ENCODE peak calls at places on chromosome 12, in five cellular contexts. Q, J, H, N and P are unnamed samples.
A peak's percentile ranks its signal among the peaks of the same experiment; 100 is the strongest.

GRCh38 chr12:81143057-81143456 is 65.2 kb downstream of the ACSS3 start:
- DNase-seq in J (no peak), Q (no peak), H (no peak), N (no peak), P (no peak)

GRCh38 chr12:13032164-13032563 is 12.0 kb upstream of the FAM234B start:
- DNase-seq in H (no peak), J (no peak), Q (no peak), N (no peak), P (no peak)

GRCh38 chr12:52205584-52206308 is 13.9 kb upstream of the KRT80 start:
- DNase-seq in H (no peak), J (no peak), N (no peak), Q (no peak), P (peak; percentile 1)

GRCh38 chr12:20578142-20578541 is 117.0 kb upstream of the SLCO1C1 start:
- DNase-seq in J (no peak), Q (no peak), N (no peak), H (no peak), P (no peak)

GRCh38 chr12:48978291-48978740 is at the start of gene WNT1:
- DNase-seq in J (no peak), Q (no peak), H (no peak), N (no peak), P (peak; percentile 24)

GRCh38 chr12:15996254-15996653 is 85.1 kb downstream of the DERA start:
- DNase-seq in H (no peak), J (peak; percentile 55), Q (no peak), N (peak; percentile 50), P (peak; percentile 25)

GRCh38 chr12:31890295-31891285 is 68.6 kb upstream of the RESF1 start:
- DNase-seq in Q (no peak), J (no peak), N (no peak), H (peak; percentile 64), P (no peak)

GRCh38 chr12:65740506-65740872 is 83.8 kb upstream of the HMGA2 start:
- DNase-seq in J (no peak), N (no peak), H (no peak), Q (no peak), P (no peak)

GRCh38 chr12:105341010-105341409 is 10.5 kb downstream of the C12orf75 start:
- DNase-seq in Q (no peak), J (no peak), H (no peak), N (no peak), P (no peak)

GRCh38 chr12:57223191-57224165 is 6.0 kb upstream of the SHMT2 start:
- DNase-seq in N (no peak), J (no peak), H (no peak), Q (no peak), P (no peak)

GRCh38 chr12:125525879-125526278 is 460.6 kb downstream of the AACS start:
- DNase-seq in Q (no peak), N (no peak), J (no peak), H (no peak), P (no peak)

GRCh38 chr12:85575115-85576096 is 260.8 kb downstream of the RASSF9 start:
- DNase-seq in J (peak; percentile 86), Q (no peak), H (peak; percentile 55), N (peak; percentile 71), P (peak; percentile 51)

GRCh38 chr12:81208193-81208946 is 130.5 kb downstream of the ACSS3 start:
- DNase-seq in N (no peak), H (no peak), Q (no peak), J (peak; percentile 65), P (peak; percentile 36)

GRCh38 chr12:95083938-95084337 is 10.5 kb upstream of the NR2C1 start:
- DNase-seq in H (no peak), Q (no peak), J (no peak), N (peak; percentile 30), P (no peak)

GRCh38 chr12:52865090-52865944 is 16.5 kb upstream of the KRT78 start:
- DNase-seq in Q (no peak), J (peak; percentile 77), H (peak; percentile 25), N (peak; percentile 93), P (peak; percentile 74)

GRCh38 chr12:65938807-65939206 is 114.5 kb downstream of the HMGA2 start:
- DNase-seq in H (no peak), Q (no peak), J (no peak), N (no peak), P (no peak)

GRCh38 chr12:75960086-75960910 is 71.3 kb downstream of the PHLDA1 start:
- DNase-seq in Q (no peak), H (peak; percentile 93), J (no peak), N (peak; percentile 89), P (no peak)

DNA sequence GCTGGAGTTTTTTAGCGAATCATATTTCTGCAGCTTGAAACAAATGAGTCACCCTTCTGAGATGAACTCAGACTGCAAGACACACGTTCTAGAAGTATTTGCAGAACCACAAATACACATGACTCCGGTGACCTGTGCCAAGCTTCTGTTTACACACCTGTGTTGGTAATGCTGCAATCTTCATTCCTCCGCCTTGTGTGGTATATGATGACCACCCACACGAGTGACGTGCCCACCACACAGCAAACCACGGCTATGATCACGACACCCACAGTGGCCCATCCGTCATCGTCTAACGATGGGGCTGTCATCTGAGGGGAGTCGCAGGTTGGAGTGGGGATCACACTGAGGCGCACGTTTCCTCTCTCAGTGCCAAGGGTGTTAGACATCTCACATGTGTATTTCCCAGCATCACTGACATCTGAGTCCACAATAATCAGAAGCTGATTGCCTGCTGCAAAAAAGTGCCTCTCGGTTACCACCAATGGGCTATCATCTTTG is 43.0 kb downstream of the LRIG3 start:
- DNase-seq in Q (no peak), H (no peak), N (no peak), J (no peak), P (no peak)
- H3K4me1 ChIP-seq in Q (peaks cover 20% of the 10 kb centered on the region), H (no peaks in the 10 kb centered on the region), N (peaks cover 2% of the 10 kb centered on the region), J (peaks cover 5% of the 10 kb centered on the region), P (no peaks in the 10 kb centered on the region)

GRCh38 chr12:28574746-28575592 is 384.7 kb downstream of the CCDC91 start:
- DNase-seq in Q (no peak), H (no peak), N (no peak), J (no peak), P (no peak)
- H3K4me1 ChIP-seq in Q (no peaks in the 10 kb centered on the region), H (no peaks in the 10 kb centered on the region), N (no peaks in the 10 kb centered on the region), J (no peaks in the 10 kb centered on the region), P (no peaks in the 10 kb centered on the region)

GRCh38 chr12:96356831-96357230 is 43.4 kb downstream of the CDK17 start:
- DNase-seq in J (no peak), H (no peak), N (no peak), Q (no peak), P (no peak)

GRCh38 chr12:96354844-96355534 is 45.2 kb downstream of the CDK17 start:
- DNase-seq in H (no peak), Q (no peak), J (no peak), N (no peak), P (no peak)

GRCh38 chr12:96361074-96361473 is 39.2 kb downstream of the CDK17 start:
- DNase-seq in Q (no peak), J (no peak), H (no peak), N (peak; percentile 10), P (no peak)

GRCh38 chr12:96360550-96360949 is 39.7 kb downstream of the CDK17 start:
- DNase-seq in H (no peak), Q (no peak), J (no peak), N (no peak), P (no peak)

DNA sequence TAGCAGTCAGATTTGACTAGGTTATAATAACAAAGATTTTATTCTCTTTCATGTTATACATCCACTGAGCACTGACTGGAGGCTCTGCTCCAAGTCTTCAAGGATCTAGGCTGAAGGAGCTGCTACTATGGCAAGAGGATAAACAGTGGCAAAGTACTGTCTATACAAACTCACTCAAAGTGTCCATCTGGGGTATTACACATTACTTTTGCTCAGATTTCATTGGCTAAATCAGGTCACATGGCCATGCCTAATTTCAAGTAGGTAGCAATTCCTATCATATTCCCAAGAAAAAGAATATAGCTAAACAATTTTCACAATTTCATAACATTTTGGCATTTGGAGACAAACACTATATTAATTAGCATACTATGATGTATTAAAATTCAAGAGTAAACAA is 40.9 kb downstream of the CDK17 start:
- DNase-seq in H (no peak), N (no peak), Q (no peak), J (no peak), P (no peak)
- H3K4me1 ChIP-seq in H (peaks cover 8% of the 10 kb centered on the region), N (peaks cover 6% of the 10 kb centered on the region), Q (peaks cover 5% of the 10 kb centered on the region), J (peaks cover 31% of the 10 kb centered on the region), P (no peaks in the 10 kb centered on the region)

DNA sequence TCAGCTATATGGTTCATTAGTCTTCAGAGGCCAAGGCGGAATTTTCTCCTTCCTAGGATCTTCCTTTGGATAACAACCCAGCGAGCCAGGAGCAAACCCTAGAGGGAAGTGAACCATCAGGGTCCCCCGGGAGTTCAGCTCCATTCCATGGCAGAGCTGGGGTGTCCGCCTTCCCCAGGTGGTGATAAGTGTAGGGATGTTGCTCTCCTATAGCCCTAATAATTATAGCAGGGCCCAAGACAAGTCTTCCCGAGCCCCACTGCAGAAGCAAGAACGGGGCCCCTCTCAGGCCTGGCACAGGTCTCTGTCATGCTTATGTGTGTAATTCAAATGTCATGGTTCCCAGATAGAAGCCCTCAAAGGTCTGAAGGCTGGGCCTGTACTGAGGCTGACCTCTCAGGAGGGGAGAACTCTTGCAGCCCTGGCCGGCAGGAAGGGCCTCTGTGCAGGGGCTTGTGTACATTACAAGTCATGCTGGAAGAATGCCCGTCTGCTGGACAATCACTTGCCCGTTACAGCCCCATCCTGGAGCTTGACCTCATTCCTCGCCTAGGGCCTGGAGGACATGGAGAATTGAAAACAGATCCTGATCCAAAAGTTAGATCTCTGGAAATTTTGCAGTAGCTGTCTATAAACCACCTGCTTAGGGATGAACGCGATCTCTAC is 17.3 kb downstream of the LRTM2 start:
- DNase-seq in H (no peak), N (no peak), J (no peak), Q (no peak), P (no peak)
- H3K4me1 ChIP-seq in H (no peaks in the 10 kb centered on the region), N (no peaks in the 10 kb centered on the region), J (peaks cover 23% of the 10 kb centered on the region), Q (no peaks in the 10 kb centered on the region), P (peaks cover 17% of the 10 kb centered on the region)

GRCh38 chr12:46369095-46369473 is 3.5 kb downstream of the SLC38A2 start:
- DNase-seq in Q (no peak), H (no peak), J (no peak), N (no peak), P (no peak)

GRCh38 chr12:46368684-46369083 is 3.9 kb downstream of the SLC38A2 start:
- DNase-seq in N (no peak), J (no peak), H (no peak), Q (no peak), P (no peak)

GRCh38 chr12:46370792-46371717 is 1.5 kb downstream of the SLC38A2 start:
- DNase-seq in J (peak; percentile 96), N (peak; percentile 90), H (peak; percentile 91), Q (peak; percentile 94), P (peak; percentile 96)

GRCh38 chr12:46370380-46370734 is 2.2 kb downstream of the SLC38A2 start:
- DNase-seq in H (no peak), J (no peak), Q (no peak), N (no peak), P (no peak)

DNA sequence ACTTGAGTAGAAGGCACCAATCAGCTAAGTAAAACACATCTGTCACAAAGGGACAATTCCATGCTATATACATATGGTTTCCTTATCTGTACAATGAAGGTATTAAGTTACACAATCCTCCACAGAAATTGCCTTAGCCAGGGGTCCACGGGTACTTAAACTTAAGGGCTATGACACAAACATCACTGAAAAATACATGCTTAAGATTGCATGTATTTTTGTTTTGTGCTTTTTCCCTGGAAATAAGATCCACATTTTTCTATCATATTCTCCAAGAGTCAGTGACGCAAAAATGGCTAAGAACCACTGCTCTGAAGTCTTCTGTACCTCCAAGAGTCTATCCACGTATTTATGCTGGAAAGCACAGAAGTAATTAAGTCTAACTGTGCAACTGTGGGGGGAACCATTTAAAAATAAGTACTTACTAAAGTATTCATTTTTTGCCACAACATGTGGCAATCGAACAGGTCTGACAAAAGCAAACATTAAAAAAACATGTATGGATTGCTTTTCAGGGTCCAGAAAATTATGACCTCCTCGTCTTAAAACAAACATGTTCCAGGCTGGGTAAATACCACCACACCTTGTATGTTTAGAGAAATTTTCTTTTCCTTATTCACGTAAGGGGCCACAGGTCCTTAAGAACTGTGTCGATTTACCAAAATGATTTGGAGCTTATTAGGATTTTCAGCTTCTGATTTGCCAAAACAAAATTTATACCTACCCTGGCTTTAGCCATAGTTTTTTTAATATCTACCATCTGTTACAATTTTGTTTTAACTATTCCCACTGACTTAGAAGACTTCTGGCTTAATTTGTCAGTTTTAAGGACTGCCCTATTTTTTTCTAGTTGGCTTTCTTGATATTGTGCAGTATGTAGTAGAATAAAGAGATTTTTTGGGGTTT is 2.8 kb downstream of the SLC38A2 start:
- DNase-seq in H (no peak), Q (no peak), J (no peak), N (no peak), P (no peak)
- H3K4me1 ChIP-seq in H (peaks cover 24% of the 10 kb centered on the region), Q (peaks cover 69% of the 10 kb centered on the region), J (peaks cover 65% of the 10 kb centered on the region), N (peaks cover 34% of the 10 kb centered on the region), P (peaks cover 12% of the 10 kb centered on the region)